ENCODE peak calls at places on chromosomes 3 and 15, in four cellular contexts. One of them, this sample, is unnamed.

GRCh38 chr15:70324001-70324974 is 226.6 kb upstream of the TLE3 start:
- ATAC-seq in upper lobe of left lung: peak; percentile 39
- ATAC-seq in T-cell: no peak
- ATAC-seq in activated naive CD8-positive, alpha-beta T cell treated with anti-CD3 and anti-CD28 coated beads, Interleukin-2, amount 50 U/mL, for 24 hours: no peak
- ATAC-seq in this sample: no peak

GRCh38 chr15:37995461-37996347 is 61.3 kb downstream of the TMCO5A start:
- ATAC-seq in upper lobe of left lung: peak; percentile 85
- ATAC-seq in T-cell: no peak
- ATAC-seq in activated naive CD8-positive, alpha-beta T cell treated with anti-CD3 and anti-CD28 coated beads, Interleukin-2, amount 50 U/mL, for 24 hours: no peak
- ATAC-seq in this sample: peak; percentile 72

GRCh38 chr3:129656659-129657247 is 50.3 kb upstream of the PLXND1 start:
- ATAC-seq in upper lobe of left lung: no peak
- ATAC-seq in T-cell: no peak
- ATAC-seq in activated naive CD8-positive, alpha-beta T cell treated with anti-CD3 and anti-CD28 coated beads, Interleukin-2, amount 50 U/mL, for 24 hours: no peak
- ATAC-seq in this sample: no peak

GRCh38 chr3:133472242-133472641 is 72.4 kb downstream of the BFSP2 start:
- ATAC-seq in upper lobe of left lung: peak; percentile 45
- ATAC-seq in T-cell: no peak
- ATAC-seq in activated naive CD8-positive, alpha-beta T cell treated with anti-CD3 and anti-CD28 coated beads, Interleukin-2, amount 50 U/mL, for 24 hours: no peak
- ATAC-seq in this sample: no peak

GRCh38 chr15:65888998-65889397 is 19.7 kb downstream of the RAB11A start:
- ATAC-seq in upper lobe of left lung: no peak
- ATAC-seq in T-cell: peak; percentile 29
- ATAC-seq in activated naive CD8-positive, alpha-beta T cell treated with anti-CD3 and anti-CD28 coated beads, Interleukin-2, amount 50 U/mL, for 24 hours: peak; percentile 78
- ATAC-seq in this sample: no peak

GRCh38 chr3:81651139-81651538 is 110.3 kb downstream of the GBE1 start:
- ATAC-seq in upper lobe of left lung: no peak
- ATAC-seq in T-cell: no peak
- ATAC-seq in activated naive CD8-positive, alpha-beta T cell treated with anti-CD3 and anti-CD28 coated beads, Interleukin-2, amount 50 U/mL, for 24 hours: no peak
- ATAC-seq in this sample: no peak

GRCh38 chr3:76138921-76139320 is 353.6 kb upstream of the ZNF717 start:
- ATAC-seq in upper lobe of left lung: no peak
- ATAC-seq in T-cell: no peak
- ATAC-seq in activated naive CD8-positive, alpha-beta T cell treated with anti-CD3 and anti-CD28 coated beads, Interleukin-2, amount 50 U/mL, for 24 hours: no peak
- ATAC-seq in this sample: no peak

GRCh38 chr3:57163751-57164150 is 1.4 kb downstream of the IL17RD start:
- ATAC-seq in upper lobe of left lung: peak; percentile 22
- ATAC-seq in T-cell: no peak
- ATAC-seq in activated naive CD8-positive, alpha-beta T cell treated with anti-CD3 and anti-CD28 coated beads, Interleukin-2, amount 50 U/mL, for 24 hours: no peak
- ATAC-seq in this sample: no peak

GRCh38 chr15:98965597-98965996 is 42.0 kb downstream of the PGPEP1L start:
- ATAC-seq in upper lobe of left lung: no peak
- ATAC-seq in T-cell: no peak
- ATAC-seq in activated naive CD8-positive, alpha-beta T cell treated with anti-CD3 and anti-CD28 coated beads, Interleukin-2, amount 50 U/mL, for 24 hours: no peak
- ATAC-seq in this sample: no peak

GRCh38 chr3:39558775-39559306 is 91.4 kb downstream of the MOBP start:
- ATAC-seq in upper lobe of left lung: no peak
- ATAC-seq in T-cell: no peak
- ATAC-seq in activated naive CD8-positive, alpha-beta T cell treated with anti-CD3 and anti-CD28 coated beads, Interleukin-2, amount 50 U/mL, for 24 hours: no peak
- ATAC-seq in this sample: no peak

GRCh38 chr15:62903437-62903836 is 139.1 kb upstream of the TPM1 start:
- ATAC-seq in upper lobe of left lung: no peak
- ATAC-seq in T-cell: no peak
- ATAC-seq in activated naive CD8-positive, alpha-beta T cell treated with anti-CD3 and anti-CD28 coated beads, Interleukin-2, amount 50 U/mL, for 24 hours: no peak
- ATAC-seq in this sample: no peak

GRCh38 chr3:99532246-99532645 is 106.1 kb upstream of the COL8A1 start:
- ATAC-seq in upper lobe of left lung: peak; percentile 72
- ATAC-seq in T-cell: no peak
- ATAC-seq in activated naive CD8-positive, alpha-beta T cell treated with anti-CD3 and anti-CD28 coated beads, Interleukin-2, amount 50 U/mL, for 24 hours: no peak
- ATAC-seq in this sample: no peak

GRCh38 chr15:78915341-78916087 is 29.3 kb downstream of the CTSH start:
- ATAC-seq in upper lobe of left lung: peak; percentile 79
- ATAC-seq in T-cell: no peak
- ATAC-seq in activated naive CD8-positive, alpha-beta T cell treated with anti-CD3 and anti-CD28 coated beads, Interleukin-2, amount 50 U/mL, for 24 hours: no peak
- ATAC-seq in this sample: peak; percentile 54

GRCh38 chr15:74869726-74870407 is 3.3 kb downstream of the SCAMP2 start:
- ATAC-seq in upper lobe of left lung: peak; percentile 65
- ATAC-seq in T-cell: no peak
- ATAC-seq in activated naive CD8-positive, alpha-beta T cell treated with anti-CD3 and anti-CD28 coated beads, Interleukin-2, amount 50 U/mL, for 24 hours: peak; percentile 30
- ATAC-seq in this sample: peak; percentile 84

GRCh38 chr3:73324203-73325155 is 263.0 kb downstream of the EBLN2 start:
- ATAC-seq in upper lobe of left lung: peak; percentile 44
- ATAC-seq in T-cell: no peak
- ATAC-seq in activated naive CD8-positive, alpha-beta T cell treated with anti-CD3 and anti-CD28 coated beads, Interleukin-2, amount 50 U/mL, for 24 hours: no peak
- ATAC-seq in this sample: no peak

GRCh38 chr3:159872374-159873109 is 116.1 kb upstream of the IL12A start:
- ATAC-seq in upper lobe of left lung: peak; percentile 61
- ATAC-seq in T-cell: no peak
- ATAC-seq in activated naive CD8-positive, alpha-beta T cell treated with anti-CD3 and anti-CD28 coated beads, Interleukin-2, amount 50 U/mL, for 24 hours: no peak
- ATAC-seq in this sample: no peak

GRCh38 chr3:2597615-2598014 is 498.9 kb downstream of the CNTN4 start:
- ATAC-seq in upper lobe of left lung: no peak
- ATAC-seq in T-cell: no peak
- ATAC-seq in activated naive CD8-positive, alpha-beta T cell treated with anti-CD3 and anti-CD28 coated beads, Interleukin-2, amount 50 U/mL, for 24 hours: no peak
- ATAC-seq in this sample: no peak

GRCh38 chr15:80854104-80854503 is 74.9 kb downstream of the CEMIP start:
- ATAC-seq in upper lobe of left lung: no peak
- ATAC-seq in T-cell: no peak
- ATAC-seq in activated naive CD8-positive, alpha-beta T cell treated with anti-CD3 and anti-CD28 coated beads, Interleukin-2, amount 50 U/mL, for 24 hours: no peak
- ATAC-seq in this sample: no peak

GRCh38 chr15:51558421-51558820 is 64.2 kb downstream of the DMXL2 start:
- ATAC-seq in upper lobe of left lung: no peak
- ATAC-seq in T-cell: no peak
- ATAC-seq in activated naive CD8-positive, alpha-beta T cell treated with anti-CD3 and anti-CD28 coated beads, Interleukin-2, amount 50 U/mL, for 24 hours: no peak
- ATAC-seq in this sample: no peak

GRCh38 chr15:39084683-39085530 is 496.0 kb upstream of the THBS1 start:
- ATAC-seq in upper lobe of left lung: peak; percentile 89
- ATAC-seq in T-cell: no peak
- ATAC-seq in activated naive CD8-positive, alpha-beta T cell treated with anti-CD3 and anti-CD28 coated beads, Interleukin-2, amount 50 U/mL, for 24 hours: peak; percentile 46
- ATAC-seq in this sample: no peak

This sample was measured in stimulated activated memory B cell treated with anti-CD40 and anti-IgM and Interleukin-4, amounts not matched to agents 10 μg/mL and 1 μg/mL and 100 μg/mL, for 72 hours.